ENCODE peak calls at places on chromosomes 2 and 18, in nine cellular contexts. T is SHP77; K is fibroblast of the aortic adventitia; G is cardiac muscle cell; Z is stimulated activated CD8-positive, alpha-beta memory T cell treated with anti-CD3 and anti-CD28 coated beads, Interleukin-7, amount 100 ng/mL, for 24 hours; J is heart left ventricle; O is HT1080; N is NCI-H1694 treated with DMSO at 0.1 percent for 48 hours; R is GM12892. D is an unnamed sample.

GRCh38 chr2:74481961-74482800 is 617 bp downstream of the CCDC142 start:
- DNase-seq in Z (no peak), J (peak), G (peak), N (no peak), R (peak), K (no peak), T (peak), O (no peak), D (no peak)

GRCh38 chr2:159995038-159995437 is 67.4 kb downstream of the PLA2R1 start:
- DNase-seq in J (no peak), R (no peak), Z (no peak), O (no peak), N (no peak), G (no peak), K (no peak), T (no peak), D (no peak)

GRCh38 chr18:3027301-3027700 is 14.4 kb upstream of the LPIN2 start:
- DNase-seq in T (no peak), Z (no peak), G (no peak), R (no peak), O (no peak), K (peak), N (no peak), J (no peak), D (no peak)

GRCh38 chr2:162086904-162087303 is 12.9 kb upstream of the DPP4 start:
- DNase-seq in K (peak), R (no peak), O (no peak), G (no peak), N (no peak), J (no peak), T (no peak), Z (no peak), D (no peak)

GRCh38 chr2:187078297-187078696 is 229.3 kb upstream of the ZSWIM2 start:
- DNase-seq in O (peak), N (no peak), T (no peak), Z (no peak), K (no peak), J (no peak), G (no peak), R (no peak), D (no peak)

GRCh38 chr2:240344904-240345303 is 90.6 kb upstream of the GPC1 start:
- DNase-seq in R (no peak), K (peak), J (no peak), G (no peak), O (peak), N (no peak), T (no peak), Z (no peak), D (no peak)

GRCh38 chr2:85540131-85540587 is 1.2 kb downstream of the MAT2A start:
- DNase-seq in Z (no peak), T (no peak), G (no peak), N (no peak), R (no peak), J (no peak), K (peak), O (peak), D (no peak)

GRCh38 chr2:221780281-221780688 is 208.2 kb upstream of the EPHA4 start:
- DNase-seq in O (peak), T (no peak), N (no peak), Z (no peak), R (no peak), G (no peak), K (peak), J (no peak), D (no peak)

GRCh38 chr2:39715095-39715494 is 49.4 kb downstream of the TMEM178A start:
- DNase-seq in Z (no peak), K (no peak), T (no peak), J (no peak), R (no peak), N (no peak), G (no peak), O (no peak), D (no peak)

GRCh38 chr2:62284471-62284870 is 88.6 kb downstream of the B3GNT2 start:
- DNase-seq in K (no peak), Z (no peak), T (no peak), J (no peak), R (no peak), G (no peak), O (no peak), N (no peak), D (no peak)